ENCODE peak calls at places on chromosomes 2 and 18, in eight cellular contexts. D is OCI-LY7, E is cardiac fibroblast, C is mammary epithelial cell, Y is GM06990, T is heart right ventricle, Z is uterus, W is fibroblast of the aortic adventitia. K is an unnamed sample.

GRCh38 chr2:62884514-62884913 is 166.1 kb upstream of the OTX1 start:
- DNase-seq in D (no peak), E (no peak), C (no peak), Y (no peak), T (no peak), Z (no peak), W (peak; percentile 77), K (no peak)

GRCh38 chr18:7711495-7711894 is 144.4 kb downstream of the PTPRM start:
- DNase-seq in D (no peak), E (no peak), C (peak; percentile 17), Y (no peak), T (no peak), Z (no peak), W (no peak), K (no peak)

GRCh38 chr2:236876642-236877041 is 209.0 kb upstream of the COPS8 start:
- DNase-seq in D (no peak), E (no peak), C (no peak), Y (no peak), T (no peak), Z (no peak), W (no peak), K (no peak)

GRCh38 chr2:25072606-25073005 is 30.7 kb downstream of the EFR3B start:
- DNase-seq in D (no peak), E (no peak), C (no peak), Y (no peak), T (no peak), Z (no peak), W (no peak), K (no peak)

GRCh38 chr2:44618378-44619023 is 256.8 kb downstream of the CAMKMT start:
- DNase-seq in D (no peak), E (no peak), C (no peak), Y (no peak), T (no peak), Z (no peak), W (no peak), K (no peak)

GRCh38 chr18:34771958-34772357 is 61.9 kb downstream of the DTNA start:
- DNase-seq in D (no peak), E (peak; percentile 38), C (no peak), Y (no peak), T (no peak), Z (no peak), W (peak; percentile 8), K (no peak)

GRCh38 chr2:38935568-38936172 is 46.0 kb downstream of the ARHGEF33 start:
- DNase-seq in D (no peak), E (peak; percentile 68), C (peak; percentile 68), Y (no peak), T (no peak), Z (no peak), W (peak; percentile 70), K (no peak)

GRCh38 chr2:118774458-118775133 is 72.9 kb downstream of the EN1 start:
- DNase-seq in D (no peak), E (peak; percentile 42), C (peak; percentile 59), Y (peak; percentile 7), T (peak; percentile 8), Z (peak; percentile 49), W (peak; percentile 43), K (no peak)

GRCh38 chr18:36017232-36017631 is 44.8 kb downstream of the RMP24 start:
- DNase-seq in D (no peak), E (no peak), C (no peak), Y (no peak), T (no peak), Z (no peak), W (peak; percentile 12), K (no peak)

GRCh38 chr2:229297284-229297683 is 26.2 kb upstream of the PID1 start:
- DNase-seq in D (no peak), E (peak; percentile 61), C (peak; percentile 45), Y (no peak), T (peak; percentile 15), Z (no peak), W (peak; percentile 42), K (no peak)

DNA sequence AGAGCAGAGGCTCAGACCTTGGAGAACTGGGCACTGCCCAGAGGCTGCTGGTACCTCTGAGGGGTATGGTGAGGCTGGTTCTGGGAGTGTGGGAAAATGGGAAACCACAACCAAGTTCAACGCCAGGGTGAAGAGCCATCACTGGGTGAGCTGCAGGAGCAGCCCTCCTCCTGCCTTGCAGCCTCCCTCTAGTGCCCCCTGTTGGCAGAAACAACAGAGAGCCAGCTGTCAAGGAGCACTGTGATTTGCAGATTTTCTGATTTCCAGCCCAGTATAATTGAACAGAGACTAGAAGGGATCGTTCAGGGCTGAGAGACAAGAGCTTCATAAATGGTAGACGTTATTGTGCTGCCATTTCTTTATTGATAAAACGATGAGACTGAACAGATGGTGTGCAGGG is 50.5 kb downstream of the MAPK4 start:
- DNase-seq in D (no peak), E (no peak), C (no peak), Y (no peak), T (no peak), Z (no peak), W (no peak), K (no peak)
- TF ChIP-seq CTCF in D (peak; percentile 31), E (no peak), C (no peak), Y (peak; percentile 52), T (no peak), Z (no peak), W (no peak), K (no peak)

GRCh38 chr2:200048421-200048820 is 93.0 kb downstream of the MAIP1 start:
- DNase-seq in D (no peak), E (no peak), C (no peak), Y (no peak), T (no peak), Z (no peak), W (no peak), K (no peak)

GRCh38 chr2:200040831-200041230 is 85.4 kb downstream of the MAIP1 start:
- DNase-seq in D (no peak), E (no peak), C (no peak), Y (no peak), T (no peak), Z (no peak), W (no peak), K (no peak)

GRCh38 chr2:200042102-200042735 is 86.8 kb downstream of the MAIP1 start:
- DNase-seq in D (no peak), E (peak; percentile 33), C (peak; percentile 19), Y (no peak), T (no peak), Z (no peak), W (peak; percentile 74), K (no peak)

GRCh38 chr2:200042944-200043343 is 87.6 kb downstream of the MAIP1 start:
- DNase-seq in D (no peak), E (peak; percentile 18), C (peak; percentile 53), Y (no peak), T (no peak), Z (no peak), W (peak; percentile 17), K (no peak)

GRCh38 chr2:200044453-200044852 is 89.1 kb downstream of the MAIP1 start:
- DNase-seq in D (no peak), E (no peak), C (no peak), Y (no peak), T (no peak), Z (no peak), W (no peak), K (no peak)
- H3K4me3 ChIP-seq in D (no peak overlapping the region), E (no peak overlapping the region), C (no peak overlapping the region), Y (no peak overlapping the region), T (no peak overlapping the region), Z (no peak overlapping the region), W (no peak overlapping the region), K (no peak overlapping the region)

GRCh38 chr2:143530753-143531152 is 401.5 kb downstream of the ARHGAP15 start:
- DNase-seq in D (no peak), E (no peak), C (peak; percentile 12), Y (no peak), T (no peak), Z (no peak), W (no peak), K (no peak)

GRCh38 chr2:143528021-143528420 is 398.8 kb downstream of the ARHGAP15 start:
- DNase-seq in D (no peak), E (no peak), C (no peak), Y (no peak), T (no peak), Z (no peak), W (no peak), K (no peak)

GRCh38 chr2:143529118-143529720 is 400.0 kb downstream of the ARHGAP15 start:
- DNase-seq in D (no peak), E (no peak), C (no peak), Y (no peak), T (no peak), Z (no peak), W (no peak), K (no peak)

GRCh38 chr2:143535802-143536201 is 406.6 kb downstream of the ARHGAP15 start:
- DNase-seq in D (no peak), E (no peak), C (no peak), Y (no peak), T (no peak), Z (no peak), W (no peak), K (no peak)

GRCh38 chr2:143533846-143534245 is 404.6 kb downstream of the ARHGAP15 start:
- DNase-seq in D (no peak), E (no peak), C (no peak), Y (no peak), T (no peak), Z (no peak), W (no peak), K (no peak)
- TF ChIP-seq CTCF in D (no peak), E (no peak), C (no peak), Y (no peak), T (no peak), Z (no peak), W (no peak), K (no peak)

GRCh38 chr18:12309683-12310198 is 1.7 kb downstream of the TUBB6 start:
- DNase-seq in D (no peak), E (peak; percentile 58), C (peak; percentile 71), Y (no peak), T (no peak), Z (no peak), W (no peak), K (no peak)

GRCh38 chr18:12307251-12307736 is 747 bp upstream of the TUBB6 start:
- DNase-seq in D (no peak), E (peak; percentile 77), C (peak; percentile 63), Y (no peak), T (peak; percentile 64), Z (peak; percentile 78), W (peak; percentile 78), K (no peak)

GRCh38 chr18:12307871-12308385 is at the start of gene TUBB6:
- DNase-seq in D (no peak), E (peak; percentile 82), C (peak; percentile 82), Y (peak; percentile 61), T (peak; percentile 81), Z (peak; percentile 83), W (peak; percentile 77), K (no peak)

GRCh38 chr18:12306752-12307151 is 1.3 kb upstream of the TUBB6 start:
- DNase-seq in D (no peak), E (no peak), C (no peak), Y (no peak), T (no peak), Z (no peak), W (no peak), K (no peak)

DNA sequence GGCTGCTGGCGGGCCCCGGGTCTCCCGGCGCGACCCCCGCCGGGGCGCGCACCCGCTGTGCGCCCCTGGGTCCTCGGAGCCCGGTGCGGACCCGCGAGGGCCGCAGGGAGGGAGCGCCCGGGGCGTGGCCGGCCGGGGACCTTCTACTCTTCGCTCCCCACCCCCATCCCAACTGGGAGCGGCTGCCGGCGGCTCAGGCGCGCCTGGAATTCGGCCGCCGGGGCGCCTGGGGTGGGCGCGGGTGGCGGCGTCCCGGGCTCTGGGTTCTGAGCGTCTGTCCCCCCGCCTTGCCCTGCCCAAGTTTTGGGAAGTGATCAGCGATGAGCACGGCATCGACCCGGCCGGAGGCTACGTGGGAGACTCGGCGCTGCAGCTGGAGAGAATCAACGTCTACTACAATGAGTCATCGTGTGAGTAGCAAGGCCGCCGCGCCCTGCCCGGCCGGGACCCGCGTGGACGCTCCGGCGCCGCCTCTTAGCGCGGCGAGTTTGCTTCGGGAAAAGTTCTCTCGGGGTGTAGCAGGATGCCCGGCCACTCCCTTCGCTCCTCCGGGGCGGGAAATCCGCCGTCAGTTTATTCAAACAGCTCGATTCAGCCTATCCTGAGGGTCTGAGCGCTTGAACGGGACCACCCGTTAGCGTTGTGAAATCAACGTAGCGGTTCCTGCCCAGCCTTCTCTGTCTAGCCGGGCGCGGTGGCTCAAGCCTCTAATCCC is 502 bp downstream of the TUBB6 start:
- DNase-seq in D (no peak), E (peak; percentile 92), C (peak; percentile 79), Y (peak; percentile 66), T (peak; percentile 83), Z (peak; percentile 88), W (peak; percentile 95), K (no peak)
- H3K4me3 ChIP-seq in D (no peak overlapping the region), E (peak overlapping the region; percentile 68), C (peak overlapping the region; percentile 91), Y (peak overlapping the region; percentile 52), T (peak overlapping the region; percentile 79), Z (peak overlapping the region; percentile 67), W (peak overlapping the region; percentile 85), K (peak overlapping the region; percentile 33)